ENCODE peak calls at places on chromosomes 6 and 20, in nine cellular contexts. J is GM04504, R is ACHN, T is fibroblast of pulmonary artery, C is germinal center, D is naive B cell, U is HuH-7, B is NCI-H1417, S is AG08395. Z is an unnamed sample.

GRCh38 chr20:63829943-63830820 is 882 bp downstream of the ZBTB46 start:
- DNase-seq in T (no peak), C (no peak), R (no peak), B (peak; percentile 62), U (no peak), D (no peak), J (no peak), S (no peak), Z (no peak)

GRCh38 chr6:50655848-50656453 is 57.4 kb upstream of the TFAP2D start:
- DNase-seq in C (peak; percentile 3), S (peak; percentile 4), R (peak; percentile 21), J (no peak), D (no peak), T (peak; percentile 7), B (no peak), U (peak; percentile 3), Z (peak; percentile 39)

GRCh38 chr20:562232-562897 is 18.8 kb upstream of the CSNK2A1 start:
- DNase-seq in T (no peak), R (no peak), B (no peak), S (no peak), C (no peak), D (no peak), J (no peak), U (no peak), Z (no peak)

GRCh38 chr20:59526242-59527225 is 77.8 kb upstream of the PHACTR3 start:
- DNase-seq in D (no peak), T (peak; percentile 8), S (peak; percentile 10), C (no peak), U (peak; percentile 19), J (no peak), R (no peak), B (no peak), Z (peak; percentile 26)

GRCh38 chr6:129853996-129854711 is 7.0 kb downstream of the TMEM244 start:
- DNase-seq in T (no peak), C (no peak), D (no peak), R (no peak), S (peak; percentile 38), J (no peak), U (no peak), B (no peak), Z (peak; percentile 28)

GRCh38 chr20:35327074-35327976 is 35.1 kb upstream of the FAM83C start:
- DNase-seq in J (no peak), B (no peak), U (peak; percentile 83), C (no peak), R (peak; percentile 27), D (no peak), T (no peak), S (peak; percentile 44), Z (no peak)

GRCh38 chr20:31595654-31596411 is 9.3 kb upstream of the ID1 start:
- DNase-seq in D (no peak), C (no peak), T (peak; percentile 97), J (peak; percentile 97), R (no peak), U (no peak), B (no peak), S (peak; percentile 93), Z (no peak)

GRCh38 chr20:56328861-56329260 is 29.9 kb upstream of the FAM210B start:
- DNase-seq in T (peak; percentile 20), C (no peak), J (no peak), R (peak; percentile 30), B (no peak), D (no peak), U (no peak), S (peak; percentile 12), Z (peak; percentile 48)

GRCh38 chr20:33561981-33562601 is 72.2 kb downstream of the CBFA2T2 start:
- DNase-seq in J (peak; percentile 95), C (no peak), B (peak; percentile 89), R (peak; percentile 60), T (peak; percentile 95), D (no peak), S (peak; percentile 86), U (peak; percentile 74), Z (peak; percentile 75)

GRCh38 chr6:5175195-5175594 is 85.6 kb downstream of the LYRM4 start:
- DNase-seq in B (no peak), C (peak; percentile 9), S (no peak), D (no peak), T (no peak), U (peak; percentile 20), J (no peak), R (peak; percentile 19), Z (peak; percentile 68)

GRCh38 chr6:56292505-56293181 is 45.3 kb upstream of the COL21A1 start:
- DNase-seq in U (peak; percentile 23), B (peak; percentile 50), J (peak; percentile 41), D (no peak), C (no peak), S (peak; percentile 76), R (peak; percentile 57), T (peak; percentile 86), Z (peak; percentile 83)

GRCh38 chr6:22250486-22250885 is 46.4 kb downstream of the PRL start:
- DNase-seq in U (no peak), S (no peak), C (no peak), R (peak; percentile 10), J (no peak), D (no peak), T (no peak), B (peak; percentile 82), Z (peak; percentile 60)

GRCh38 chr20:47358672-47359532 is 2.4 kb upstream of the ZMYND8 start:
- DNase-seq in J (peak; percentile 84), R (peak; percentile 90), C (no peak), S (peak; percentile 75), U (peak; percentile 59), B (peak; percentile 35), D (no peak), T (peak; percentile 95), Z (no peak)

GRCh38 chr6:128807577-128807976 is 75.4 kb upstream of the LAMA2 start:
- DNase-seq in T (peak; percentile 78), S (peak; percentile 27), D (no peak), B (peak; percentile 3), R (peak; percentile 40), C (no peak), U (no peak), J (peak; percentile 12), Z (peak; percentile 75)

GRCh38 chr6:131029661-131030297 is 33.3 kb downstream of the EPB41L2 start:
- DNase-seq in S (peak; percentile 45), T (peak; percentile 62), C (no peak), U (no peak), D (no peak), J (no peak), B (no peak), R (peak; percentile 46), Z (peak; percentile 72)

GRCh38 chr6:170224694-170225660 is 65.9 kb downstream of the DLL1 start:
- DNase-seq in R (peak; percentile 40), J (no peak), S (peak; percentile 28), T (no peak), D (no peak), C (no peak), U (no peak), B (peak; percentile 58), Z (no peak)

GRCh38 chr6:100393493-100393892 is 71.2 kb downstream of the SIM1 start:
- DNase-seq in C (no peak), T (no peak), U (no peak), D (no peak), R (no peak), B (no peak), S (no peak), J (no peak), Z (no peak)

GRCh38 chr20:51788822-51789221 is 13.5 kb downstream of the SALL4 start:
- DNase-seq in J (no peak), D (no peak), R (no peak), S (no peak), U (no peak), T (no peak), B (no peak), C (no peak), Z (no peak)

GRCh38 chr20:4135385-4136077 is 120.2 kb upstream of the RNF24 start:
- DNase-seq in U (peak; percentile 92), C (no peak), R (peak; percentile 97), J (peak; percentile 98), T (peak; percentile 98), B (no peak), D (no peak), S (peak; percentile 97), Z (peak; percentile 79)

GRCh38 chr6:150755524-150755923 is 110.0 kb upstream of the MTHFD1L start:
- DNase-seq in B (no peak), T (no peak), J (no peak), R (no peak), D (no peak), C (no peak), S (no peak), U (no peak), Z (no peak)

GRCh38 chr6:87718662-87719433 is 16.8 kb upstream of the AKIRIN2 start:
- DNase-seq in T (peak; percentile 46), B (no peak), D (no peak), U (no peak), R (no peak), C (no peak), J (no peak), S (peak; percentile 29), Z (no peak)

GRCh38 chr6:83849127-83849526 is 4.0 kb upstream of the RIPPLY2 start:
- DNase-seq in D (no peak), S (no peak), C (no peak), T (no peak), J (no peak), U (no peak), R (no peak), B (no peak), Z (no peak)

GRCh38 chr6:129659590-129660345 is 50.2 kb downstream of the ARHGAP18 start:
- DNase-seq in D (no peak), J (no peak), T (peak; percentile 65), S (no peak), U (no peak), R (no peak), C (no peak), B (no peak), Z (no peak)

GRCh38 chr20:33249456-33249855 is 13.7 kb downstream of the BPIFA1 start:
- DNase-seq in B (no peak), J (no peak), R (no peak), D (no peak), C (no peak), S (no peak), T (no peak), U (no peak), Z (no peak)

GRCh38 chr6:49966334-49966733 is 2.4 kb upstream of the DEFB114 start:
- DNase-seq in T (no peak), S (no peak), U (no peak), D (no peak), R (no peak), C (no peak), B (no peak), J (no peak), Z (no peak)

GRCh38 chr6:25232478-25232877 is 46.7 kb upstream of the CARMIL1 start:
- DNase-seq in C (no peak), R (no peak), S (peak; percentile 50), T (no peak), D (no peak), U (no peak), B (no peak), J (peak; percentile 66), Z (peak; percentile 21)

GRCh38 chr6:113903666-113904330 is 46.7 kb downstream of the MARCKS start:
- DNase-seq in J (no peak), D (no peak), B (peak; percentile 1), R (no peak), C (no peak), S (peak; percentile 3), T (peak; percentile 61), U (no peak), Z (no peak)